ENCODE peak calls at places on chromosomes 12 and 14, in nine cellular contexts. Z is MG63; E is body of pancreas; B is fibroblast of pulmonary artery; V is cardiac muscle cell; I is tibial artery; A is CD8-positive, alpha-beta memory T cell; F is aorta; Y is suprapubic skin. J is an unnamed sample.

GRCh38 chr12:54509660-54510059 is 12.1 kb downstream of the NCKAP1L start:
- DNase-seq in F (no peak), V (no peak), Y (no peak), I (no peak), A (no peak), B (no peak), Z (no peak), E (no peak), J (no peak)

GRCh38 chr12:124501080-124501642 is 66.3 kb downstream of the NCOR2 start:
- DNase-seq in E (no peak), B (no peak), V (no peak), Y (no peak), Z (no peak), I (no peak), A (no peak), F (no peak), J (no peak)

GRCh38 chr14:90795744-90796143 is 20.5 kb downstream of the TTC7B start:
- DNase-seq in Z (peak), F (no peak), A (no peak), E (no peak), I (no peak), B (peak), V (peak), Y (no peak), J (peak)

GRCh38 chr12:132835076-132835870 is 6.6 kb upstream of the GOLGA3 start:
- DNase-seq in Y (no peak), I (no peak), V (no peak), F (no peak), Z (no peak), B (no peak), E (no peak), A (no peak), J (no peak)

GRCh38 chr14:41457393-41457792 is 149.3 kb upstream of the LRFN5 start:
- DNase-seq in B (peak), V (no peak), Z (no peak), I (no peak), F (no peak), Y (no peak), A (no peak), E (no peak), J (no peak)

GRCh38 chr14:75476274-75476995 is 45.8 kb upstream of the BATF start:
- DNase-seq in Z (no peak), F (peak), E (peak), A (no peak), Y (peak), V (peak), I (peak), B (peak), J (no peak)

GRCh38 chr12:44076892-44077291 is 241.0 kb downstream of the TMEM117 start:
- DNase-seq in A (no peak), E (no peak), B (no peak), Z (no peak), V (no peak), F (no peak), I (no peak), Y (no peak), J (no peak)

GRCh38 chr12:107450541-107450940 is 235.1 kb upstream of the PWP1 start:
- DNase-seq in Y (no peak), F (no peak), E (no peak), A (no peak), B (no peak), V (no peak), I (no peak), Z (no peak), J (no peak)

GRCh38 chr12:113798552-113798951 is 167.6 kb downstream of the RBM19 start:
- DNase-seq in Z (no peak), V (no peak), E (no peak), A (no peak), F (no peak), Y (no peak), B (no peak), I (peak), J (no peak)

DNA sequence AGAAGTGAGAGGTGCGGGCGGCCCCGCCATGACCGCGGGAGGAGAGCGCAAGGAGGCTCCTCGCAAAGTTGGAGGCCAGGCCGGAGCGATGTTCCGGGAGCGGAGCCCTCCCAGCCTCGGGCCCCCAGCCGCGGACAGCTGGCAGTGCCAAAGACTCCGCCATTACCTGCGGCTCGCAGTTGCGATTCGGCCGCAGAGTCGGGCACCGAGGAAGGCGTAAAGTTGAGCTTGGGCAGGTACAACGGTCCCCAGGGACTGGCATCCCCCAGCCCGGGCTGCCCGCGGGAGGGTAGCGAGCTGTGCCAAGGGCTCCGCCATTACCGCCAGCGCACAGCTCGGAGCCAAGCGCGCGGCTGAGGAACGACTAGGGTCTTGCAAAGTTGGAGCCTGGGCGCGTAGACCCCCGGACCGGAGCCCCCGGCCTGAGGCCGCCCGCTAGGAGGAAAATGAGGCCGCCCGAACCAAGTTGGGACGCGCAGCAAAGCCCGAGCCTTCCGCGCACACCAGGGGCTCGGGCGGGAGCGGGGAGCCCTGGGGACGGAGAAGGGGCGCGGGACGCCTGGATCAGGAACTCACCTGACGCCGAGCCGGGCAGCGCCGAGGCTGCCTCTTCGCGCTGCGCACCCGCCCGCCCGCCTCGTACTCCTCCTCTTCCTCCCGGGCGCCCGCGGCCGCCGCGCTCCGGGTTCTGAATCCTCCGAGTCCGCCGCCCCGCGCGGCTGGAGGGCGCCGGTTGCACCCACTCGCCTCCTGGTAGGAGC is 695 bp downstream of the NOS1 start:
- DNase-seq in E (no peak), Y (no peak), B (no peak), F (no peak), Z (no peak), I (no peak), V (no peak), A (no peak), J (no peak)
- H3K4me3 ChIP-seq in E (no peak), Y (peak), B (no peak), F (no peak), Z (no peak), I (no peak), V (peak), A (no peak), J (no peak)

DNA sequence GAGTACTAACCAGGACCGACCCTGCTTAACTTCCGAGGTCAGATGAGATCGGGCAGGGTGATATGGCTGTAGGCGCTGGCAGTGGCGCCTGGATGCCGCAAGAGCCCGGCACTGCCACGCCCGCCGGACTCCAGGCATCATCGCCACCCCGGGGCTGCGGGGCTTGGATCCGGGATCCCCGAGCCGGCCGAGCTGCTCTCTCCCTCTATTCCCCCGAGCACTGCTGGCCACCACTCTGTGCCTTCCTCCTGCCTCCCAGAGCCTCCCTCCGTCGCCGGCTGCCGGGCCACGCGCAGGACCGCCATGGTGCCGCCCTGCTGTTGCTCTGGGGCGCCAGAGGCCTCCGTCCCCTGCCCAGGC is 153.2 kb upstream of the ALG10B start:
- DNase-seq in F (no peak), E (no peak), A (no peak), B (no peak), V (no peak), Z (no peak), Y (no peak), I (no peak), J (no peak)
- H3K4me3 ChIP-seq in F (no peak), E (no peak), A (no peak), B (no peak), V (no peak), Z (no peak), Y (no peak), I (no peak), J (no peak)

GRCh38 chr14:32710351-32711102 is 228.2 kb upstream of the NPAS3 start:
- DNase-seq in F (no peak), B (peak), A (no peak), E (no peak), V (peak), Z (no peak), Y (no peak), I (no peak), J (no peak)
- H3K4me3 ChIP-seq in F (no peak), B (peak), A (no peak), E (no peak), V (no peak), Z (no peak), Y (no peak), I (no peak), J (no peak)

DNA sequence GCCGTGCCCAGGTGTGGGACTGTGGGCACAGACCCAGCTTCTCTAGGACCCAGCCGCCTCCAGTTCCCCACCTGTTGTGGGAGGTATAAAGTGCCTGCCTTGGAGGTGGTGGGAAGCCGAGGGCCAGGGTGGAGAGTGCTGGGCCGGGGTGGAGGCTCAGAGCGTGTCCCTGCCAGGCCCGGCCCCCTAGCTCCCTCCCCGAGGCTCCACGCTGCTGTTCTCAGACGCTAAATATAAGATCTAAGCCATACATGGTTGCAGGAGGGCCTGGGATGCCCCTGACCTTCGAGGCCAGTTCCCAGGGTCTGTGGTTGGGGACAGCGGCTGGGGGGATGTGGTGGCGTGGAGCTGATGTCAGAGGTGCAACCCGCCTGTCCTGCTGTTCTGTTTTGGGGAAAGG is 10.8 kb downstream of the INF2 start:
- DNase-seq in B (no peak), V (no peak), I (peak), A (no peak), F (no peak), Z (no peak), Y (no peak), E (no peak), J (no peak)
- H3K4me3 ChIP-seq in B (no peak), V (no peak), I (peak), A (no peak), F (no peak), Z (no peak), Y (no peak), E (no peak), J (no peak)

GRCh38 chr14:58565834-58566233 is 71.9 kb upstream of the DACT1 start:
- DNase-seq in Y (no peak), Z (no peak), B (no peak), A (no peak), E (no peak), F (no peak), I (no peak), V (no peak), J (no peak)

GRCh38 chr14:58572092-58572853 is 65.5 kb upstream of the DACT1 start:
- DNase-seq in E (no peak), V (peak), Z (peak), F (no peak), Y (no peak), A (peak), I (no peak), B (peak), J (peak)

GRCh38 chr14:58574623-58575022 is 63.1 kb upstream of the DACT1 start:
- DNase-seq in Z (no peak), Y (no peak), F (no peak), I (no peak), A (no peak), B (no peak), V (peak), E (no peak), J (no peak)

GRCh38 chr14:58566979-58567378 is 70.8 kb upstream of the DACT1 start:
- DNase-seq in E (no peak), I (no peak), B (no peak), V (no peak), Z (no peak), Y (no peak), A (no peak), F (no peak), J (no peak)

GRCh38 chr14:58571256-58571655 is 66.5 kb upstream of the DACT1 start:
- DNase-seq in Z (no peak), A (no peak), V (no peak), Y (no peak), I (no peak), F (no peak), B (no peak), E (no peak), J (no peak)
- H3K4me3 ChIP-seq in Z (no peak), A (no peak), V (no peak), Y (no peak), I (no peak), F (no peak), B (no peak), E (no peak), J (no peak)